ENCODE peak calls at places on chromosomes 12 and 14, in four cellular contexts. One of them, this sample, is unnamed.

GRCh38 chr14:81285250-81285649 is 64.5 kb upstream of the GTF2A1 start:
- DNase-seq in left cardiac atrium: no peak
- DNase-seq in hypothalamus: no peak
- DNase-seq in transverse colon: no peak
- DNase-seq in this sample: no peak

GRCh38 chr14:89236846-89237245 is 180.2 kb downstream of the FOXN3 start:
- DNase-seq in hypothalamus: no peak
- DNase-seq in transverse colon: no peak
- DNase-seq in left cardiac atrium: no peak
- DNase-seq in this sample: no peak

GRCh38 chr12:121568971-121569808 is 11.6 kb downstream of the KDM2B start:
- DNase-seq in transverse colon: peak
- DNase-seq in left cardiac atrium: peak
- DNase-seq in hypothalamus: no peak
- DNase-seq in this sample: no peak

GRCh38 chr14:74973905-74974363 is 18.5 kb upstream of the PGF start:
- DNase-seq in left cardiac atrium: no peak
- DNase-seq in hypothalamus: no peak
- DNase-seq in transverse colon: no peak
- DNase-seq in this sample: no peak

GRCh38 chr14:104504172-104504735 is 75.3 kb upstream of the C14orf180 start:
- DNase-seq in transverse colon: no peak
- DNase-seq in hypothalamus: no peak
- DNase-seq in left cardiac atrium: no peak
- DNase-seq in this sample: no peak

GRCh38 chr14:22819191-22819988 is 4.2 kb upstream of the SLC7A7 start:
- DNase-seq in hypothalamus: peak
- DNase-seq in left cardiac atrium: peak
- DNase-seq in transverse colon: peak
- DNase-seq in this sample: no peak

GRCh38 chr12:83451189-83451588 is 764.5 kb downstream of the TMTC2 start:
- DNase-seq in left cardiac atrium: no peak
- DNase-seq in transverse colon: no peak
- DNase-seq in hypothalamus: no peak
- DNase-seq in this sample: no peak

GRCh38 chr14:85558505-85558904 is 28.6 kb downstream of the FLRT2 start:
- DNase-seq in transverse colon: no peak
- DNase-seq in hypothalamus: no peak
- DNase-seq in left cardiac atrium: no peak
- DNase-seq in this sample: no peak

GRCh38 chr12:90922068-90922743 is 32.8 kb downstream of the CCER1 start:
- DNase-seq in hypothalamus: no peak
- DNase-seq in left cardiac atrium: no peak
- DNase-seq in transverse colon: no peak
- DNase-seq in this sample: no peak

GRCh38 chr12:108468149-108468968 is 46.7 kb upstream of the FICD start:
- DNase-seq in hypothalamus: no peak
- DNase-seq in transverse colon: no peak
- DNase-seq in left cardiac atrium: no peak
- DNase-seq in this sample: no peak

This sample was measured in head of caudate nucleus.